ENCODE peak calls at places on chromosomes 2 and 18, in five cellular contexts. G, L, H, B and M are unnamed samples. For H3K4me1, H3K36me3 and H3K27me3, the result is how much of the 10 kb centered on the place peaks cover.

GRCh38 chr18:3664563-3665178 is 214.7 kb downstream of the TGIF1 start:
- DNase-seq in G (no peak), L (no peak), H (no peak), B (no peak), M (peak)

GRCh38 chr2:162006326-162006725 is 67.7 kb downstream of the DPP4 start:
- DNase-seq in G (no peak), L (no peak), H (no peak), B (no peak), M (no peak)

GRCh38 chr2:79960726-79961049 is 343.9 kb downstream of the LRRTM1 start:
- DNase-seq in G (no peak), L (no peak), H (no peak), B (no peak), M (no peak)

GRCh38 chr2:172865422-172865821 is 129.8 kb downstream of the RAPGEF4 start:
- DNase-seq in G (no peak), L (no peak), H (no peak), B (no peak), M (no peak)

GRCh38 chr2:160298960-160299359 is 98.9 kb upstream of the ITGB6 start:
- DNase-seq in G (no peak), L (no peak), H (no peak), B (no peak), M (no peak)

GRCh38 chr2:37776487-37776886 is 105.0 kb upstream of the CDC42EP3 start:
- DNase-seq in G (no peak), L (no peak), H (no peak), B (peak), M (no peak)

GRCh38 chr2:204557604-204558003 is 12.3 kb downstream of the PARD3B start:
- DNase-seq in G (no peak), L (no peak), H (no peak), B (no peak), M (no peak)

GRCh38 chr18:63178526-63178880 is 141.1 kb downstream of the BCL2 start:
- DNase-seq in G (no peak), L (peak), H (no peak), B (no peak), M (no peak)

GRCh38 chr2:120066708-120067547 is 54.1 kb downstream of the EPB41L5 start:
- DNase-seq in G (no peak), L (no peak), H (no peak), B (peak), M (no peak)

GRCh38 chr18:76234559-76234958 is 260.5 kb downstream of the ZNF516 start:
- DNase-seq in G (no peak), L (peak), H (no peak), B (no peak), M (no peak)

GRCh38 chr18:51110073-51110797 is 80.2 kb downstream of the SMAD4 start:
- DNase-seq in G (peak), L (peak), H (peak), B (no peak), M (peak)

GRCh38 chr2:3001595-3002184 is 375.9 kb downstream of the EIPR1 start:
- DNase-seq in G (no peak), L (no peak), H (no peak), B (no peak), M (no peak)

GRCh38 chr2:234363647-234364294 is 133.1 kb downstream of the ARL4C start:
- DNase-seq in G (no peak), L (no peak), H (no peak), B (peak), M (no peak)

GRCh38 chr2:164898475-164898874 is 56.9 kb downstream of the SLC38A11 start:
- DNase-seq in G (no peak), L (no peak), H (no peak), B (no peak), M (no peak)

GRCh38 chr2:224841910-224842309 is 125.7 kb upstream of the CCDC195 start:
- DNase-seq in G (no peak), L (no peak), H (no peak), B (no peak), M (no peak)

GRCh38 chr2:173881466-173881865 is 83.7 kb downstream of the SP3 start:
- DNase-seq in G (no peak), L (no peak), H (no peak), B (no peak), M (no peak)

GRCh38 chr2:101613073-101613704 is 84.3 kb upstream of the MAP4K4 start:
- DNase-seq in G (no peak), L (peak), H (no peak), B (no peak), M (no peak)

GRCh38 chr2:107785756-107786155 is 40.9 kb upstream of the RGPD4 start:
- DNase-seq in G (no peak), L (no peak), H (no peak), B (no peak), M (no peak)

GRCh38 chr2:211737282-211737681 is 801.3 kb downstream of the ERBB4 start:
- DNase-seq in G (no peak), L (no peak), H (no peak), B (no peak), M (no peak)

GRCh38 chr2:439540-440465 is 151.9 kb upstream of the ALKAL2 start:
- DNase-seq in G (no peak), L (no peak), H (no peak), B (no peak), M (no peak)

GRCh38 chr2:73920577-73921545 is 5.8 kb upstream of the DGUOK start:
- DNase-seq in G (no peak), L (no peak), H (no peak), B (no peak), M (peak)

GRCh38 chr2:119753041-119753929 is 6.4 kb upstream of the PTPN4 start:
- DNase-seq in G (no peak), L (no peak), H (no peak), B (no peak), M (no peak)

GRCh38 chr2:126317797-126318431 is 338.0 kb upstream of the GYPC start:
- DNase-seq in G (no peak), L (no peak), H (no peak), B (no peak), M (no peak)

GRCh38 chr2:2825516-2826208 is 494.6 kb upstream of the MYT1L start:
- DNase-seq in G (no peak), L (no peak), H (no peak), B (no peak), M (no peak)

GRCh38 chr2:240395896-240396622 is 39.4 kb upstream of the GPC1 start:
- DNase-seq in G (no peak), L (peak), H (no peak), B (no peak), M (no peak)

GRCh38 chr2:77081597-77081996 is 440.6 kb downstream of the LRRTM4 start:
- DNase-seq in G (no peak), L (no peak), H (no peak), B (no peak), M (no peak)

GRCh38 chr2:86352137-86352931 is 14.9 kb upstream of the REEP1 start:
- DNase-seq in G (no peak), L (no peak), H (no peak), B (no peak), M (no peak)

GRCh38 chr2:178895872-178896271 is 88.6 kb upstream of the TTN start:
- DNase-seq in G (no peak), L (no peak), H (no peak), B (no peak), M (no peak)

GRCh38 chr2:182379235-182379634 is 47.6 kb downstream of the PDE1A start:
- DNase-seq in G (no peak), L (no peak), H (no peak), B (no peak), M (no peak)

GRCh38 chr18:67926929-67927864 is 410.7 kb upstream of the DSEL start:
- DNase-seq in G (no peak), L (no peak), H (no peak), B (no peak), M (no peak)

GRCh38 chr2:206368933-206369569 is 74.3 kb upstream of the ADAM23 start:
- DNase-seq in G (no peak), L (no peak), H (no peak), B (no peak), M (no peak)

GRCh38 chr2:28055325-28055970 is 164.9 kb downstream of the BABAM2 start:
- DNase-seq in G (no peak), L (no peak), H (no peak), B (no peak), M (no peak)

GRCh38 chr2:157784823-157785175 is 91.3 kb downstream of the ACVR1 start:
- DNase-seq in G (no peak), L (no peak), H (no peak), B (no peak), M (no peak)
- H3K4me1 ChIP-seq in G (under half), L (under half), H (under half), B (under half), M (half or more)

DNA sequence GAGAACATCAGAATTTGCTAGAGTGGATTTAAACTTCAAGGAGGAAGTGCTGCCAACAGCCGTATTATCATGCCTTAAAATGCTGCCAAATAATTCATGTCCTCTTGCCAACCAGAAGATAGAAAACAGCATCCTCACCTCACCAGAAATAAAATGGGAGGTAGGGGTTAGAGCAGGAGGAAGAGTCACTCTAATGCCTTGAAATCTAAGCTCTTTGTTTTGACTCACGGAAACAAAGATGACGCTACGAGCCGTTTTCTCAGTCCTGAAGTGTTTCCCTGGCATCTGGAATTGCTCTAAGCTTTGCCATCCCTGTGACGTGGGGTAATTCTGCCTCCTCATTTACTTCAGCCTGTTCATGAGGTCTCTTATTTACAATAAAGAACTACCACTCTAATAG is 97.0 kb downstream of the PRPF40A start:
- DNase-seq in G (no peak), L (no peak), H (no peak), B (no peak), M (no peak)
- H3K36me3 ChIP-seq in G (half or more), L (under half), H (under half), B (under half), M (half or more)

GRCh38 chr18:59228361-59228760 is 8.4 kb downstream of the GRP start:
- DNase-seq in G (no peak), L (no peak), H (no peak), B (no peak), M (no peak)
- H3K27me3 ChIP-seq in G (under half), L (under half), H (under half), B (under half), M (under half)

GRCh38 chr2:134648547-134648946 is 70.3 kb downstream of the TMEM163 start:
- DNase-seq in G (no peak), L (no peak), H (no peak), B (no peak), M (no peak)
- H3K4me1 ChIP-seq in G (under half), L (under half), H (under half), B (under half), M (under half)

GRCh38 chr2:9330639-9331270 is 92.6 kb downstream of the ITGB1BP1 start:
- DNase-seq in G (peak), L (no peak), H (no peak), B (no peak), M (no peak)

GRCh38 chr2:9329497-9329896 is 93.8 kb downstream of the ITGB1BP1 start:
- DNase-seq in G (no peak), L (no peak), H (no peak), B (no peak), M (no peak)

GRCh38 chr2:9327873-9328352 is 95.4 kb downstream of the ITGB1BP1 start:
- DNase-seq in G (no peak), L (no peak), H (no peak), B (peak), M (no peak)

GRCh38 chr2:9326975-9327374 is 96.4 kb downstream of the ITGB1BP1 start:
- DNase-seq in G (no peak), L (no peak), H (no peak), B (no peak), M (no peak)

DNA sequence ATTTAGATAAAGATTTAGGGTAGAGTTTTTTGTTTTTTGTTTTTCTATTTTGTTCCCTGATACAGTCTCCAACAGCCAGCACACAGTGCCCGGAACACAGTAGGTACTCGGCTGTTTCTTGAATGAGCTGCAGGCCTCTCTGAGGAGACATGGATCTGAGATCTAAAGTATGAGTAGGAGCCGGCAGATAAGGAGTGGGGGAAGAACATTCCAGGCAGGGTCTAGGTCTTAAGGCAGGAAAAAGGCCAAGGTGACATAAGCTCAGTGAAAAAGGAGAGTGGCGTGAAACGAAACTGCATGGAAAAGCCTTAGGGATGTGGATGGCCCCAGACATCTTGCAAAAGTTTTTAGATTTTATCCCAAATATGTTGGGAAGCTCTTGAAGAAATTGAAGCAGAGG is 94.4 kb downstream of the ITGB1BP1 start:
- DNase-seq in G (no peak), L (no peak), H (no peak), B (no peak), M (no peak)
- H3K36me3 ChIP-seq in G (under half), L (under half), H (under half), B (under half), M (under half)

GRCh38 chr2:231925303-231926179 is 655 bp downstream of the NPPC start:
- DNase-seq in G (peak), L (peak), H (peak), B (no peak), M (peak)
- H3K27me3 ChIP-seq in G (under half), L (under half), H (under half), B (under half), M (half or more)